ENCODE peak calls at places on chromosomes 2 and 18, in ten cellular contexts. One of them, this sample, is unnamed.

GRCh38 chr2:201182650-201183372 is at the start of gene CASP10:
- DNase-seq in HCT116: peak; percentile 53
- DNase-seq in OCI-LY7: peak; percentile 42
- DNase-seq in K562: peak; percentile 83
- DNase-seq in MM.1S: peak; percentile 94
- DNase-seq in neural progenitor cell: peak; percentile 20
- DNase-seq in trophoblast cell: peak; percentile 67
- DNase-seq in GM23338: peak; percentile 87
- DNase-seq in fibroblast of lung: peak; percentile 57
- DNase-seq in PC-9: peak; percentile 44
- DNase-seq in this sample: peak; percentile 60

GRCh38 chr2:156136566-156136965 is 196.0 kb downstream of the NR4A2 start:
- DNase-seq in HCT116: no peak
- DNase-seq in OCI-LY7: no peak
- DNase-seq in K562: no peak
- DNase-seq in MM.1S: no peak
- DNase-seq in neural progenitor cell: no peak
- DNase-seq in trophoblast cell: no peak
- DNase-seq in GM23338: no peak
- DNase-seq in fibroblast of lung: no peak
- DNase-seq in PC-9: no peak
- DNase-seq in this sample: no peak

GRCh38 chr2:174952607-174953006 is 52.6 kb downstream of the CHN1 start:
- DNase-seq in HCT116: no peak
- DNase-seq in OCI-LY7: no peak
- DNase-seq in K562: no peak
- DNase-seq in MM.1S: no peak
- DNase-seq in neural progenitor cell: no peak
- DNase-seq in trophoblast cell: no peak
- DNase-seq in GM23338: no peak
- DNase-seq in fibroblast of lung: peak; percentile 34
- DNase-seq in PC-9: no peak
- DNase-seq in this sample: no peak

GRCh38 chr2:16746833-16747232 is 81.2 kb upstream of the CYRIA start:
- DNase-seq in HCT116: no peak
- DNase-seq in OCI-LY7: no peak
- DNase-seq in K562: peak; percentile 16
- DNase-seq in MM.1S: no peak
- DNase-seq in neural progenitor cell: no peak
- DNase-seq in trophoblast cell: no peak
- DNase-seq in GM23338: no peak
- DNase-seq in fibroblast of lung: no peak
- DNase-seq in PC-9: no peak
- DNase-seq in this sample: no peak

GRCh38 chr2:104658840-104659591 is 194.9 kb upstream of the POU3F3 start:
- DNase-seq in HCT116: no peak
- DNase-seq in OCI-LY7: no peak
- DNase-seq in K562: no peak
- DNase-seq in MM.1S: no peak
- DNase-seq in neural progenitor cell: peak; percentile 84
- DNase-seq in trophoblast cell: no peak
- DNase-seq in GM23338: peak; percentile 63
- DNase-seq in fibroblast of lung: no peak
- DNase-seq in PC-9: no peak
- DNase-seq in this sample: no peak

GRCh38 chr2:157725856-157726255 is 97.2 kb upstream of the ACVR1C start:
- DNase-seq in HCT116: no peak
- DNase-seq in OCI-LY7: no peak
- DNase-seq in K562: no peak
- DNase-seq in MM.1S: no peak
- DNase-seq in neural progenitor cell: no peak
- DNase-seq in trophoblast cell: no peak
- DNase-seq in GM23338: no peak
- DNase-seq in fibroblast of lung: peak; percentile 16
- DNase-seq in PC-9: no peak
- DNase-seq in this sample: no peak

GRCh38 chr2:235630723-235631122 is 136.9 kb downstream of the AGAP1 start:
- DNase-seq in HCT116: no peak
- DNase-seq in OCI-LY7: no peak
- DNase-seq in K562: no peak
- DNase-seq in MM.1S: no peak
- DNase-seq in neural progenitor cell: no peak
- DNase-seq in trophoblast cell: no peak
- DNase-seq in GM23338: no peak
- DNase-seq in fibroblast of lung: no peak
- DNase-seq in PC-9: no peak
- DNase-seq in this sample: no peak

GRCh38 chr18:59059140-59059539 is 80.5 kb upstream of the SEC11C start:
- DNase-seq in HCT116: no peak
- DNase-seq in OCI-LY7: no peak
- DNase-seq in K562: no peak
- DNase-seq in MM.1S: no peak
- DNase-seq in neural progenitor cell: no peak
- DNase-seq in trophoblast cell: no peak
- DNase-seq in GM23338: no peak
- DNase-seq in fibroblast of lung: no peak
- DNase-seq in PC-9: no peak
- DNase-seq in this sample: no peak

GRCh38 chr2:24050041-24050655 is 607 bp downstream of the FKBP1B start:
- DNase-seq in HCT116: no peak
- DNase-seq in OCI-LY7: no peak
- DNase-seq in K562: no peak
- DNase-seq in MM.1S: no peak
- DNase-seq in neural progenitor cell: peak; percentile 65
- DNase-seq in trophoblast cell: peak; percentile 40
- DNase-seq in GM23338: peak; percentile 64
- DNase-seq in fibroblast of lung: peak; percentile 19
- DNase-seq in PC-9: no peak
- DNase-seq in this sample: no peak

GRCh38 chr2:158197940-158198339 is 96.3 kb downstream of the UPP2 start:
- DNase-seq in HCT116: no peak
- DNase-seq in OCI-LY7: no peak
- DNase-seq in K562: no peak
- DNase-seq in MM.1S: no peak
- DNase-seq in neural progenitor cell: no peak
- DNase-seq in trophoblast cell: no peak
- DNase-seq in GM23338: no peak
- DNase-seq in fibroblast of lung: no peak
- DNase-seq in PC-9: peak; percentile 5
- DNase-seq in this sample: no peak

GRCh38 chr2:120605231-120605935 is 130.3 kb upstream of the GLI2 start:
- DNase-seq in HCT116: no peak
- DNase-seq in OCI-LY7: no peak
- DNase-seq in K562: no peak
- DNase-seq in MM.1S: no peak
- DNase-seq in neural progenitor cell: no peak
- DNase-seq in trophoblast cell: no peak
- DNase-seq in GM23338: no peak
- DNase-seq in fibroblast of lung: no peak
- DNase-seq in PC-9: no peak
- DNase-seq in this sample: no peak

GRCh38 chr18:49052891-49053644 is 102.3 kb upstream of the SMAD7 start:
- DNase-seq in HCT116: no peak
- DNase-seq in OCI-LY7: no peak
- DNase-seq in K562: no peak
- DNase-seq in MM.1S: no peak
- DNase-seq in neural progenitor cell: no peak
- DNase-seq in trophoblast cell: peak; percentile 90
- DNase-seq in GM23338: no peak
- DNase-seq in fibroblast of lung: peak; percentile 68
- DNase-seq in PC-9: peak; percentile 55
- DNase-seq in this sample: no peak

GRCh38 chr2:46134531-46135229 is 162.5 kb upstream of the EPAS1 start:
- DNase-seq in HCT116: no peak
- DNase-seq in OCI-LY7: no peak
- DNase-seq in K562: peak; percentile 15
- DNase-seq in MM.1S: no peak
- DNase-seq in neural progenitor cell: no peak
- DNase-seq in trophoblast cell: peak; percentile 92
- DNase-seq in GM23338: no peak
- DNase-seq in fibroblast of lung: peak; percentile 34
- DNase-seq in PC-9: peak; percentile 14
- DNase-seq in this sample: no peak

GRCh38 chr2:108377411-108377810 is 343 bp upstream of the SULT1C4 start:
- DNase-seq in HCT116: no peak
- DNase-seq in OCI-LY7: no peak
- DNase-seq in K562: no peak
- DNase-seq in MM.1S: no peak
- DNase-seq in neural progenitor cell: no peak
- DNase-seq in trophoblast cell: no peak
- DNase-seq in GM23338: no peak
- DNase-seq in fibroblast of lung: peak; percentile 70
- DNase-seq in PC-9: no peak
- DNase-seq in this sample: no peak

GRCh38 chr2:100053499-100053898 is 88.9 kb downstream of the AFF3 start:
- DNase-seq in HCT116: no peak
- DNase-seq in OCI-LY7: no peak
- DNase-seq in K562: no peak
- DNase-seq in MM.1S: no peak
- DNase-seq in neural progenitor cell: no peak
- DNase-seq in trophoblast cell: no peak
- DNase-seq in GM23338: no peak
- DNase-seq in fibroblast of lung: no peak
- DNase-seq in PC-9: no peak
- DNase-seq in this sample: no peak

GRCh38 chr2:9703085-9703641 is 72.4 kb upstream of the YWHAQ start:
- DNase-seq in HCT116: peak; percentile 1
- DNase-seq in OCI-LY7: no peak
- DNase-seq in K562: no peak
- DNase-seq in MM.1S: no peak
- DNase-seq in neural progenitor cell: no peak
- DNase-seq in trophoblast cell: peak; percentile 18
- DNase-seq in GM23338: no peak
- DNase-seq in fibroblast of lung: peak; percentile 96
- DNase-seq in PC-9: peak; percentile 91
- DNase-seq in this sample: no peak

GRCh38 chr2:239397856-239398470 is 2.9 kb downstream of the HDAC4 start:
- DNase-seq in HCT116: no peak
- DNase-seq in OCI-LY7: no peak
- DNase-seq in K562: no peak
- DNase-seq in MM.1S: no peak
- DNase-seq in neural progenitor cell: no peak
- DNase-seq in trophoblast cell: no peak
- DNase-seq in GM23338: no peak
- DNase-seq in fibroblast of lung: no peak
- DNase-seq in PC-9: no peak
- DNase-seq in this sample: no peak

GRCh38 chr2:241218131-241219029 is 29.9 kb downstream of the ANO7 start:
- DNase-seq in HCT116: no peak
- DNase-seq in OCI-LY7: peak; percentile 51
- DNase-seq in K562: peak; percentile 75
- DNase-seq in MM.1S: peak; percentile 48
- DNase-seq in neural progenitor cell: peak; percentile 85
- DNase-seq in trophoblast cell: peak; percentile 77
- DNase-seq in GM23338: peak; percentile 84
- DNase-seq in fibroblast of lung: no peak
- DNase-seq in PC-9: peak; percentile 66
- DNase-seq in this sample: peak; percentile 64

GRCh38 chr18:12029786-12030571 is 48.7 kb downstream of the IMPA2 start:
- DNase-seq in HCT116: no peak
- DNase-seq in OCI-LY7: no peak
- DNase-seq in K562: no peak
- DNase-seq in MM.1S: no peak
- DNase-seq in neural progenitor cell: no peak
- DNase-seq in trophoblast cell: no peak
- DNase-seq in GM23338: no peak
- DNase-seq in fibroblast of lung: no peak
- DNase-seq in PC-9: no peak
- DNase-seq in this sample: no peak

DNA sequence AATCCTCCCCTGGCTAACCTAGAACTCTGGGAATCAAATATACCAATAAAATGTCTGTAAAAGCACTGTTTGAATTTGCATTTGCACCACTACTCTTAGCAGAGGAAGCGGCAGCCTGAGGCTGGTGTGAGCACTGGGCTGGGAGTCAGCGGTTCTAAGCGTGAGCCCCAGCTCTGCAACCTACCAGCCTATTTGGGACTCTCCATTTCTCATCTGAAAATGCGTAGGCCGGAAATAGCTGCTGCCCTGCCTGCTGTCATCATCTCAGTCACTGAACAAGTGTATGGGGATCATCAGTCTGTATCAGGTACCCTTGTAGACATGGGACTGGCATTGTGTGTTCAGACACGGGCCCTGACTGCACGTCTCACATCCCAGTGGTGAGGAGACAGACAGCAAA is 194.3 kb downstream of the ANKRD30B start:
- DNase-seq in HCT116: no peak
- DNase-seq in OCI-LY7: no peak
- DNase-seq in K562: no peak
- DNase-seq in MM.1S: no peak
- DNase-seq in neural progenitor cell: no peak
- DNase-seq in trophoblast cell: no peak
- DNase-seq in GM23338: no peak
- DNase-seq in fibroblast of lung: no peak
- DNase-seq in PC-9: no peak
- DNase-seq in this sample: no peak
- H2AFZ ChIP-seq in HCT116: no peak overlapping the region
- H2AFZ ChIP-seq in OCI-LY7: no peak overlapping the region
- H2AFZ ChIP-seq in K562: no peak overlapping the region
- H2AFZ ChIP-seq in MM.1S: no peak overlapping the region
- H2AFZ ChIP-seq in neural progenitor cell: no peak overlapping the region
- H2AFZ ChIP-seq in trophoblast cell: no peak overlapping the region
- H2AFZ ChIP-seq in GM23338: no peak overlapping the region
- H2AFZ ChIP-seq in fibroblast of lung: no peak overlapping the region
- H2AFZ ChIP-seq in PC-9: no peak overlapping the region
- H2AFZ ChIP-seq in this sample: no peak overlapping the region

GRCh38 chr2:216733046-216733445 is 37.7 kb upstream of the IGFBP5 start:
- DNase-seq in HCT116: no peak
- DNase-seq in OCI-LY7: no peak
- DNase-seq in K562: no peak
- DNase-seq in MM.1S: no peak
- DNase-seq in neural progenitor cell: no peak
- DNase-seq in trophoblast cell: no peak
- DNase-seq in GM23338: no peak
- DNase-seq in fibroblast of lung: no peak
- DNase-seq in PC-9: no peak
- DNase-seq in this sample: no peak
- H3K4me2 ChIP-seq in HCT116: no peak overlapping the region
- H3K4me2 ChIP-seq in OCI-LY7: no peak overlapping the region
- H3K4me2 ChIP-seq in K562: no peak overlapping the region
- H3K4me2 ChIP-seq in MM.1S: no peak overlapping the region
- H3K4me2 ChIP-seq in neural progenitor cell: no peak overlapping the region
- H3K4me2 ChIP-seq in trophoblast cell: no peak overlapping the region
- H3K4me2 ChIP-seq in GM23338: no peak overlapping the region
- H3K4me2 ChIP-seq in fibroblast of lung: no peak overlapping the region
- H3K4me2 ChIP-seq in PC-9: no peak overlapping the region
- H3K4me2 ChIP-seq in this sample: no peak overlapping the region

GRCh38 chr2:160956243-160956802 is 203.9 kb upstream of the TANK start:
- DNase-seq in HCT116: no peak
- DNase-seq in OCI-LY7: no peak
- DNase-seq in K562: no peak
- DNase-seq in MM.1S: no peak
- DNase-seq in neural progenitor cell: no peak
- DNase-seq in trophoblast cell: no peak
- DNase-seq in GM23338: no peak
- DNase-seq in fibroblast of lung: no peak
- DNase-seq in PC-9: no peak
- DNase-seq in this sample: no peak
- H2AFZ ChIP-seq in HCT116: no peak overlapping the region
- H2AFZ ChIP-seq in OCI-LY7: no peak overlapping the region
- H2AFZ ChIP-seq in K562: no peak overlapping the region
- H2AFZ ChIP-seq in MM.1S: no peak overlapping the region
- H2AFZ ChIP-seq in neural progenitor cell: peak overlapping the region; percentile 44
- H2AFZ ChIP-seq in trophoblast cell: no peak overlapping the region
- H2AFZ ChIP-seq in GM23338: peak overlapping the region; percentile 88
- H2AFZ ChIP-seq in fibroblast of lung: no peak overlapping the region
- H2AFZ ChIP-seq in PC-9: no peak overlapping the region
- H2AFZ ChIP-seq in this sample: no peak overlapping the region

GRCh38 chr18:55907352-55908045 is 319.5 kb upstream of the TCF4 start:
- DNase-seq in HCT116: no peak
- DNase-seq in OCI-LY7: no peak
- DNase-seq in K562: no peak
- DNase-seq in MM.1S: no peak
- DNase-seq in neural progenitor cell: no peak
- DNase-seq in trophoblast cell: peak; percentile 52
- DNase-seq in GM23338: no peak
- DNase-seq in fibroblast of lung: peak; percentile 42
- DNase-seq in PC-9: no peak
- DNase-seq in this sample: no peak
- H3K4me2 ChIP-seq in HCT116: no peak overlapping the region
- H3K4me2 ChIP-seq in OCI-LY7: no peak overlapping the region
- H3K4me2 ChIP-seq in K562: no peak overlapping the region
- H3K4me2 ChIP-seq in MM.1S: no peak overlapping the region
- H3K4me2 ChIP-seq in neural progenitor cell: peak overlapping the region; percentile 36
- H3K4me2 ChIP-seq in trophoblast cell: no peak overlapping the region
- H3K4me2 ChIP-seq in GM23338: no peak overlapping the region
- H3K4me2 ChIP-seq in fibroblast of lung: peak overlapping the region; percentile 60
- H3K4me2 ChIP-seq in PC-9: no peak overlapping the region
- H3K4me2 ChIP-seq in this sample: no peak overlapping the region

This sample was measured in Karpas-422.